ENCODE peak calls at places on chromosome 6, in four cellular contexts. W, I, U and H are unnamed samples.

GRCh38 chr6:6851059-6851658 is 256.6 kb upstream of the RREB1 start:
- DNase-seq in W (peak), I (peak), U (peak), H (peak)

GRCh38 chr6:87481936-87482335 is 9.2 kb downstream of the SLC35A1 start:
- DNase-seq in W (no peak), I (no peak), U (no peak), H (no peak)

GRCh38 chr6:2630891-2631458 is 119.7 kb downstream of the MYLK4 start:
- DNase-seq in W (peak), I (no peak), U (no peak), H (peak)

GRCh38 chr6:21887301-21888185 is 294.0 kb downstream of the SOX4 start:
- DNase-seq in W (peak), I (no peak), U (peak), H (peak)

GRCh38 chr6:146770275-146770964 is 171.6 kb downstream of the ADGB start:
- DNase-seq in W (no peak), I (no peak), U (no peak), H (no peak)

GRCh38 chr6:7171119-7171518 is 63.4 kb downstream of the RREB1 start:
- DNase-seq in W (no peak), I (no peak), U (no peak), H (no peak)

GRCh38 chr6:4585682-4586468 is 190.3 kb upstream of the CDYL start:
- DNase-seq in W (no peak), I (no peak), U (no peak), H (no peak)

GRCh38 chr6:85920782-85921181 is 278.1 kb upstream of the SYNCRIP start:
- DNase-seq in W (no peak), I (no peak), U (peak), H (no peak)

GRCh38 chr6:169829786-169830185 is 78.4 kb downstream of the ERMARD start:
- DNase-seq in W (no peak), I (peak), U (no peak), H (no peak)

GRCh38 chr6:160088069-160088773 is 33.4 kb upstream of the SLC22A1 start:
- DNase-seq in W (peak), I (peak), U (no peak), H (peak)

GRCh38 chr6:105170066-105170465 is 9.7 kb downstream of the POPDC3 start:
- DNase-seq in W (no peak), I (no peak), U (no peak), H (no peak)

GRCh38 chr6:155412335-155412734 is 43.3 kb downstream of the NOX3 start:
- DNase-seq in W (no peak), I (no peak), U (no peak), H (no peak)

GRCh38 chr6:40779399-40779798 is 192.2 kb upstream of the LRFN2 start:
- DNase-seq in W (peak), I (no peak), U (no peak), H (peak)

GRCh38 chr6:15661815-15662245 is 998 bp downstream of the DTNBP1 start:
- DNase-seq in W (no peak), I (no peak), U (no peak), H (no peak)

GRCh38 chr6:33786736-33787135 is 2.2 kb downstream of the LEMD2 start:
- DNase-seq in W (no peak), I (no peak), U (no peak), H (no peak)

GRCh38 chr6:158785036-158785435 is 34.1 kb downstream of the EZR start:
- DNase-seq in W (no peak), I (no peak), U (no peak), H (no peak)

GRCh38 chr6:12911387-12911960 is 194.9 kb downstream of the PHACTR1 start:
- DNase-seq in W (peak), I (no peak), U (no peak), H (no peak)

GRCh38 chr6:111604259-111605099 is 1.2 kb downstream of the TRAF3IP2 start:
- DNase-seq in W (peak), I (peak), U (no peak), H (peak)

GRCh38 chr6:119158057-119158848 is 79.8 kb upstream of the FAM184A start:
- DNase-seq in W (no peak), I (no peak), U (no peak), H (no peak)

GRCh38 chr6:105769197-105769596 is 316.9 kb upstream of the PRDM1 start:
- DNase-seq in W (no peak), I (no peak), U (no peak), H (no peak)

GRCh38 chr6:142174681-142175080 is 27.6 kb downstream of the VTA1 start:
- DNase-seq in W (no peak), I (no peak), U (no peak), H (no peak)

GRCh38 chr6:39791850-39792500 is at the start of gene DAAM2:
- DNase-seq in W (no peak), I (peak), U (no peak), H (peak)

GRCh38 chr6:126040826-126041225 is 54.5 kb downstream of the TRMT11 start:
- DNase-seq in W (peak), I (no peak), U (peak), H (peak)

GRCh38 chr6:141024526-141024925 is 1108.2 kb upstream of the GJE1 start:
- DNase-seq in W (no peak), I (no peak), U (no peak), H (no peak)

GRCh38 chr6:35044771-35045275 is 96.3 kb downstream of the TCP11 start:
- DNase-seq in W (no peak), I (no peak), U (peak), H (peak)

GRCh38 chr6:74731921-74732320 is 473.9 kb downstream of the COL12A1 start:
- DNase-seq in W (peak), I (no peak), U (no peak), H (no peak)

GRCh38 chr6:167330745-167331144 is 5.9 kb downstream of the TTLL2 start:
- DNase-seq in W (no peak), I (no peak), U (no peak), H (no peak)

GRCh38 chr6:115396112-115396906 is 664.4 kb downstream of the FRK start:
- DNase-seq in W (no peak), I (no peak), U (no peak), H (no peak)

GRCh38 chr6:134379599-134379998 is 61.7 kb upstream of the SGK1 start:
- DNase-seq in W (no peak), I (no peak), U (no peak), H (no peak)

GRCh38 chr6:27136077-27136644 is 111.3 kb upstream of the PRSS16 start:
- DNase-seq in W (no peak), I (no peak), U (no peak), H (no peak)

GRCh38 chr6:134047124-134047523 is 5.3 kb downstream of the SLC2A12 start:
- DNase-seq in W (no peak), I (no peak), U (no peak), H (no peak)

GRCh38 chr6:153994004-153994403 is 45.0 kb upstream of the OPRM1 start:
- DNase-seq in W (no peak), I (no peak), U (no peak), H (no peak)

GRCh38 chr6:84536914-84537638 is 227.3 kb downstream of the TBX18 start:
- DNase-seq in W (no peak), I (no peak), U (peak), H (no peak)

GRCh38 chr6:105503641-105504040 is 100.8 kb upstream of the PREP start:
- DNase-seq in W (no peak), I (no peak), U (peak), H (no peak)

GRCh38 chr6:3072798-3073197 is 4.5 kb downstream of the RIPK1 start:
- DNase-seq in W (no peak), I (no peak), U (no peak), H (no peak)

DNA sequence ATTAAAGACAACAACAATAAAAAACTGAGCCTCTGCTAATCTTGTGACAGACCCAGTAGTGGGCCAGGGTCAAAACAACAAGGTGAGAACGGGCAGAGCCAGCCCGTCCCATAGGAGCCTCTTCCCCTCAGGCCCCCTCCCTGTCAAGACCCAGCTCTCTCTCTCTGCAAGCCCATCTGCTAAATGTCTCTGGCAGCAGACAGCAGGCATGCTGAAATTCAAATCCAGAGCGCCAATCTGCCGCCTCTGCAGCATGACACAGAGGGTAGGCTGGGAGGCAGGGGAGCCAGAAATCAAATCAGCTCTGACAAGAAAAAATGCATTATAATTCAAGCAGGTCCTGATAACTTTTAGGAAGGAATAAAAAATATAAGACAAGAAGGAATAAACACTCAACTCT is 26.3 kb downstream of the METTL24 start:
- DNase-seq in W (no peak), I (no peak), U (no peak), H (no peak)
- H3K4me3 ChIP-seq in W (no peak), I (no peak), U (no peak), H (no peak)

GRCh38 chr6:165049362-165049761 is 260.0 kb downstream of the C6orf118 start:
- DNase-seq in W (no peak), I (peak), U (peak), H (peak)
- H3K4me3 ChIP-seq in W (no peak), I (no peak), U (no peak), H (no peak)

GRCh38 chr6:44250067-44250717 is 3.3 kb downstream of the HSP90AB1 start:
- DNase-seq in W (no peak), I (no peak), U (no peak), H (no peak)
- H3K4me3 ChIP-seq in W (no peak), I (no peak), U (no peak), H (peak)

GRCh38 chr6:90005048-90005827 is 111.0 kb downstream of the GJA10 start:
- DNase-seq in W (no peak), I (no peak), U (no peak), H (peak)

GRCh38 chr6:90000864-90001731 is 106.8 kb downstream of the GJA10 start:
- DNase-seq in W (no peak), I (no peak), U (no peak), H (no peak)

GRCh38 chr6:90003069-90003800 is 109.0 kb downstream of the GJA10 start:
- DNase-seq in W (no peak), I (no peak), U (no peak), H (no peak)

GRCh38 chr6:90004511-90004910 is 110.2 kb downstream of the GJA10 start:
- DNase-seq in W (no peak), I (no peak), U (no peak), H (no peak)

DNA sequence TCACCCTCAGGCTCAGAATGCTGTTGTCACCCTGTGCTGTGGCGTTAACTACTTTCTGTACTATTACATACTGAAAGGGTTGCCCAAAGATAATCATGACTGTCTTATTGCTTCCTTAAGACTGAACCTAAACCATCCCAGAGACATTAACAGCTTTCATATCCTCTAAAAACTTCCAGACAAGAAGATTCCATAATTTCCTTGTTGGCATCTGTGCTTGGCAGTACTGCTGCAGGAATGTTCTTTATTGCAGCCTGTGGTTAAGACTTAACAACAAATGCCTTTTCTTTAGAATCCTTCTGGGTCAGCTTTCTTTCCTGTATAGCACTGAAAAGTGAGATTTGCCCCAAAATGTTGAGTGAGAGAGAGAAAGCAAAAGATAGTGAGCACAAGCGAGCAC is 109.7 kb downstream of the GJA10 start:
- DNase-seq in W (no peak), I (no peak), U (no peak), H (no peak)
- H3K4me3 ChIP-seq in W (no peak), I (no peak), U (no peak), H (no peak)

DNA sequence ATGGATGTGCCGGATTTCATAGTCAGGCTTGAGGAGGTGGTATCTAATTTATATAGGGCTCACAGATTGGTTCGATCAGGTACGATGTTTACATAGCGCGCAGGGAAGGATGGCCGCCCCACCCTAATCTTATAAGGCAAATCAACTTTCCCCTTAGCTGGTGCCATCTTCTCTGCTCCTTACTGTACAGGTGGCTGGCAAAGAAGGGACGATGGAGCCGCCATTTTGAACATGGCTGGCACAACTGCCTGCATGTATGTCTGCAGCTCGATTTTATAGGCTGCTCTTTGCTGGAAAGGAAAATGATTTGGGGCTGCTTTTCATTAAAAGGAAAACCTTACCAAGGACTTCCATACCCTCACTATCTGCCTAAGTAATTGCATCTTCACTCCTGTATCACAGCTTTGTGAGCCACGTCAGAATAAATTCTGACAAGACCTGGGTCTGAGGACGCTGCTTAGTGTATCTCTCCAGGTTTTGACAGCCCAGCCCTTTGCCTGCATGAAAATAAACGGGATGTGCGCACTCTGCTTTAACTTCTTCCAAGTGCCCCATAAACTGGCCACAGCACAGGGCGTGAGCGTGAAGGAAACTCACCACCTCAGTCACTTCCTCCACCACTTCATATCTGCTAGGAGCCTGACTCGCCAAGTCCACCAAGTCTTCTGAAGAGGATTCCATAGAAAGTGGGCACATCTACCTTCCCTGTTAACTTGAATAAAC is 109.4 kb upstream of the ARMC2 start:
- DNase-seq in W (no peak), I (peak), U (no peak), H (no peak)
- H3K4me3 ChIP-seq in W (no peak), I (peak), U (no peak), H (no peak)

DNA sequence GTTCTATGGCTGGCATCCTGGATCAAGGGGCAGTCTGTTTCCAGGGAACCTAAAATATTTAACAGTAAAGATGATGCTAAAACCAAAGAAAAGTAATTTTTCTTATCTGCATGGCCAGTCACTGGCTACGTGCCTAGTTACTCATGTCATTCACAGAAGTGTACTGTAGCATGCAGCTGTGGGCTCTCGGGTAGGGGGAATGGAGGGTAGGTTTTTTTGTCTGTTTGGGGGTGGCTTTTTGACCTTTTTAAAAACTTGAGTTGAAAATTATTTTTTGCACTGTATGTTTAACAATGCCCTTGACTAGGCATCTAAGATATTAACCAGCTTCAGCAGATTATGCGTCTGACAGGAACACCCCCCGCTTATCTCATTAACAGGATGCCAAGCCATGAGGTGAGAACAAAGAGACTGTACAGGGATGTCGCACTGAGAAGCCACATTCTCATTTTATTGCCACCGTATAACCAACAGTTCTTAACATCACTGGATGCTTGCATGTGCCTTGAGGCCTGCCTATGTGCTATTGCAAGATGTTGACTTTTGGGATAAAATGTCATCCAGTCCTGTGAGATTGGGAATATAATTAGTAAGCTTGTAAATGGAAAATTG is 30.3 kb upstream of the MAPK13 start:
- DNase-seq in W (no peak), I (peak), U (no peak), H (no peak)
- H3K4me3 ChIP-seq in W (no peak), I (no peak), U (no peak), H (no peak)